ENCODE peak calls at places on chromosomes 1 and 21, in five cellular contexts. W, Z, O, Q and D are unnamed samples.

GRCh38 chr21:39915881-39916280 is 48.6 kb downstream of the PCP4 start:
- DNase-seq in W (no peak), Z (no peak), O (no peak), Q (no peak), D (no peak)

GRCh38 chr1:78641558-78641957 is 8.1 kb upstream of the IFI44 start:
- DNase-seq in W (no peak), Z (no peak), O (no peak), Q (no peak), D (no peak)

GRCh38 chr1:14552246-14552970 is 46.1 kb upstream of the KAZN start:
- DNase-seq in W (no peak), Z (no peak), O (no peak), Q (no peak), D (no peak)

GRCh38 chr1:85692730-85693314 is 15.4 kb downstream of the ZNHIT6 start:
- DNase-seq in W (no peak), Z (peak; percentile 78), O (peak; percentile 6), Q (no peak), D (peak; percentile 82)

GRCh38 chr21:41071410-41071809 is 96.5 kb upstream of the BACE2 start:
- DNase-seq in W (no peak), Z (no peak), O (peak; percentile 32), Q (no peak), D (no peak)

GRCh38 chr1:156014829-156015228 is 5.9 kb downstream of the SSR2 start:
- DNase-seq in W (no peak), Z (no peak), O (no peak), Q (no peak), D (no peak)

GRCh38 chr1:160108888-160109662 is 6.5 kb upstream of the ATP1A2 start:
- DNase-seq in W (peak; percentile 69), Z (peak; percentile 56), O (no peak), Q (peak; percentile 6), D (peak; percentile 68)

GRCh38 chr1:46421739-46422138 is 27.6 kb downstream of the FAAH start:
- DNase-seq in W (no peak), Z (no peak), O (no peak), Q (no peak), D (no peak)